ENCODE peak calls at places on chromosomes 4 and X, in ten cellular contexts. L, E, A, N, V, D, M, Q, U and X are unnamed samples.

GRCh38 chr4:172751550-172751949 is 417.1 kb upstream of the GALNT7 start:
- DNase-seq in L (no peak), E (no peak), A (no peak), N (no peak), V (no peak), D (no peak), M (no peak), Q (no peak), U (no peak), X (no peak)

GRCh38 chr4:7025040-7025602 is 18.1 kb upstream of the TADA2B start:
- DNase-seq in L (no peak), E (no peak), A (no peak), N (no peak), V (no peak), D (no peak), M (no peak), Q (no peak), U (no peak), X (no peak)

GRCh38 chr4:84944952-84945351 is 21.5 kb downstream of the WDFY3 start:
- DNase-seq in L (no peak), E (peak), A (no peak), N (no peak), V (no peak), D (no peak), M (no peak), Q (no peak), U (no peak), X (no peak)

GRCh38 chr4:177485528-177485927 is 43.3 kb upstream of the AGA start:
- DNase-seq in L (no peak), E (peak), A (no peak), N (no peak), V (no peak), D (no peak), M (no peak), Q (no peak), U (no peak), X (no peak)

GRCh38 chr4:26174033-26174432 is 146.8 kb upstream of the RBPJ start:
- DNase-seq in L (no peak), E (peak), A (no peak), N (no peak), V (no peak), D (no peak), M (no peak), Q (no peak), U (no peak), X (no peak)

GRCh38 chr4:125732682-125733081 is 417.9 kb downstream of the FAT4 start:
- DNase-seq in L (no peak), E (no peak), A (no peak), N (no peak), V (no peak), D (no peak), M (no peak), Q (no peak), U (no peak), X (no peak)

GRCh38 chrX:153625271-153626024 is 21.6 kb upstream of the DUSP9 start:
- DNase-seq in L (no peak), E (no peak), A (no peak), N (no peak), V (peak), D (no peak), M (no peak), Q (no peak), U (no peak), X (no peak)

GRCh38 chr4:85760521-85760920 is 285.6 kb downstream of the ARHGAP24 start:
- DNase-seq in L (no peak), E (peak), A (no peak), N (no peak), V (no peak), D (no peak), M (no peak), Q (no peak), U (no peak), X (no peak)

GRCh38 chrX:53284684-53285447 is 3.5 kb upstream of the IQSEC2 start:
- DNase-seq in L (peak), E (peak), A (peak), N (peak), V (peak), D (no peak), M (no peak), Q (peak), U (peak), X (peak)

GRCh38 chr4:164755432-164755831 is 1.5 kb downstream of the SMIM31 start:
- DNase-seq in L (no peak), E (no peak), A (no peak), N (no peak), V (no peak), D (no peak), M (no peak), Q (no peak), U (no peak), X (no peak)

GRCh38 chr4:169963998-169964397 is 62.2 kb downstream of the MFAP3L start:
- DNase-seq in L (no peak), E (no peak), A (no peak), N (no peak), V (no peak), D (no peak), M (no peak), Q (no peak), U (no peak), X (no peak)

GRCh38 chr4:74942918-74943253 is 10.0 kb downstream of the PARM1 start:
- DNase-seq in L (no peak), E (no peak), A (no peak), N (no peak), V (no peak), D (no peak), M (no peak), Q (no peak), U (peak), X (no peak)

GRCh38 chrX:16870861-16871584 is 861 bp upstream of the RBBP7 start:
- DNase-seq in L (peak), E (no peak), A (no peak), N (peak), V (peak), D (no peak), M (no peak), Q (peak), U (peak), X (peak)

GRCh38 chr4:96776922-96777510 is 937.1 kb downstream of the PDHA2 start:
- DNase-seq in L (no peak), E (no peak), A (no peak), N (no peak), V (no peak), D (no peak), M (no peak), Q (no peak), U (no peak), X (no peak)

GRCh38 chrX:2898861-2899512 is 30.2 kb downstream of the ARSD start:
- DNase-seq in L (no peak), E (no peak), A (no peak), N (no peak), V (no peak), D (no peak), M (no peak), Q (no peak), U (no peak), X (no peak)

GRCh38 chr4:8585721-8586161 is 5.5 kb downstream of the GPR78 start:
- DNase-seq in L (no peak), E (no peak), A (no peak), N (no peak), V (no peak), D (no peak), M (no peak), Q (no peak), U (no peak), X (no peak)

GRCh38 chr4:168610911-168611530 is 114.2 kb downstream of the PALLD start:
- DNase-seq in L (no peak), E (no peak), A (no peak), N (no peak), V (no peak), D (no peak), M (no peak), Q (no peak), U (no peak), X (no peak)

GRCh38 chr4:41880022-41880837 is 55.0 kb upstream of the TMEM33 start:
- DNase-seq in L (no peak), E (no peak), A (no peak), N (no peak), V (no peak), D (no peak), M (no peak), Q (peak), U (no peak), X (no peak)

GRCh38 chrX:48632207-48632606 is 34.9 kb downstream of the WDR13 start:
- DNase-seq in L (no peak), E (no peak), A (no peak), N (no peak), V (no peak), D (no peak), M (no peak), Q (no peak), U (no peak), X (no peak)

GRCh38 chr4:88318751-88319350 is 34.5 kb upstream of the PPM1K start:
- DNase-seq in L (no peak), E (no peak), A (no peak), N (no peak), V (no peak), D (no peak), M (no peak), Q (no peak), U (no peak), X (no peak)

GRCh38 chr4:70637239-70637920 is 8.8 kb downstream of the ENAM start:
- DNase-seq in L (no peak), E (no peak), A (no peak), N (no peak), V (no peak), D (peak), M (no peak), Q (no peak), U (no peak), X (no peak)

GRCh38 chrX:149937881-149938426 is 337 bp downstream of the EOLA2 start:
- DNase-seq in L (peak), E (no peak), A (no peak), N (peak), V (no peak), D (no peak), M (no peak), Q (peak), U (no peak), X (no peak)

GRCh38 chr4:114364857-114365256 is 233.8 kb upstream of the UGT8 start:
- DNase-seq in L (no peak), E (peak), A (no peak), N (no peak), V (no peak), D (no peak), M (peak), Q (no peak), U (no peak), X (no peak)

GRCh38 chr4:77072195-77072753 is 3.5 kb downstream of the CCNI start:
- DNase-seq in L (peak), E (no peak), A (no peak), N (no peak), V (no peak), D (no peak), M (no peak), Q (no peak), U (no peak), X (no peak)

GRCh38 chr4:153344131-153345010 is at the start of gene MND1:
- DNase-seq in L (peak), E (peak), A (peak), N (peak), V (peak), D (no peak), M (no peak), Q (peak), U (peak), X (peak)

GRCh38 chr4:120731561-120731960 is 191.0 kb downstream of the PRDM5 start:
- DNase-seq in L (no peak), E (no peak), A (no peak), N (no peak), V (no peak), D (no peak), M (peak), Q (no peak), U (no peak), X (no peak)